ENCODE peak calls at places on chromosomes 7 and 10, in six cellular contexts. One of them, this sample, is unnamed.

GRCh38 chr7:111264111-111264868 is 173.4 kb downstream of the LRRN3 start:
- DNase-seq in uterus: no peak
- DNase-seq in heart left ventricle: no peak
- DNase-seq in body of pancreas: no peak
- DNase-seq in lower leg skin: no peak
- DNase-seq in GM12878: no peak
- DNase-seq in this sample: no peak

GRCh38 chr10:14543048-14543903 is 212.6 kb upstream of the FRMD4A start:
- DNase-seq in uterus: no peak
- DNase-seq in heart left ventricle: peak
- DNase-seq in body of pancreas: peak
- DNase-seq in lower leg skin: no peak
- DNase-seq in GM12878: no peak
- DNase-seq in this sample: no peak

GRCh38 chr10:67618116-67618515 is 77.9 kb downstream of the CTNNA3 start:
- DNase-seq in uterus: no peak
- DNase-seq in heart left ventricle: no peak
- DNase-seq in body of pancreas: no peak
- DNase-seq in lower leg skin: no peak
- DNase-seq in GM12878: no peak
- DNase-seq in this sample: no peak

GRCh38 chr10:122376364-122376961 is 2.0 kb downstream of the PLEKHA1 start:
- DNase-seq in uterus: no peak
- DNase-seq in heart left ventricle: no peak
- DNase-seq in body of pancreas: no peak
- DNase-seq in lower leg skin: no peak
- DNase-seq in GM12878: no peak
- DNase-seq in this sample: no peak

GRCh38 chr7:139246905-139247304 is 15.9 kb downstream of the UBN2 start:
- DNase-seq in uterus: no peak
- DNase-seq in heart left ventricle: no peak
- DNase-seq in body of pancreas: no peak
- DNase-seq in lower leg skin: no peak
- DNase-seq in GM12878: no peak
- DNase-seq in this sample: no peak

GRCh38 chr7:127885843-127886242 is 145.4 kb downstream of the LRRC4 start:
- DNase-seq in uterus: no peak
- DNase-seq in heart left ventricle: peak
- DNase-seq in body of pancreas: peak
- DNase-seq in lower leg skin: no peak
- DNase-seq in GM12878: no peak
- DNase-seq in this sample: no peak

GRCh38 chr10:13684252-13684791 is 97.6 kb downstream of the PRPF18 start:
- DNase-seq in uterus: peak
- DNase-seq in heart left ventricle: peak
- DNase-seq in body of pancreas: peak
- DNase-seq in lower leg skin: peak
- DNase-seq in GM12878: no peak
- DNase-seq in this sample: no peak

GRCh38 chr7:88480901-88481300 is 174.2 kb upstream of the STEAP4 start:
- DNase-seq in uterus: no peak
- DNase-seq in heart left ventricle: no peak
- DNase-seq in body of pancreas: peak
- DNase-seq in lower leg skin: no peak
- DNase-seq in GM12878: no peak
- DNase-seq in this sample: no peak

GRCh38 chr7:66153691-66154090 is 39.0 kb downstream of the CRCP start:
- DNase-seq in uterus: no peak
- DNase-seq in heart left ventricle: no peak
- DNase-seq in body of pancreas: no peak
- DNase-seq in lower leg skin: no peak
- DNase-seq in GM12878: no peak
- DNase-seq in this sample: no peak

GRCh38 chr10:7471720-7472367 is 61.0 kb upstream of the SFMBT2 start:
- DNase-seq in uterus: no peak
- DNase-seq in heart left ventricle: no peak
- DNase-seq in body of pancreas: peak
- DNase-seq in lower leg skin: peak
- DNase-seq in GM12878: peak
- DNase-seq in this sample: peak

GRCh38 chr7:125423444-125424155 is 494.0 kb upstream of the POT1 start:
- DNase-seq in uterus: no peak
- DNase-seq in heart left ventricle: no peak
- DNase-seq in body of pancreas: no peak
- DNase-seq in lower leg skin: no peak
- DNase-seq in GM12878: no peak
- DNase-seq in this sample: no peak

GRCh38 chr7:128841171-128841690 is 11.0 kb downstream of the FLNC start:
- DNase-seq in uterus: no peak
- DNase-seq in heart left ventricle: peak
- DNase-seq in body of pancreas: no peak
- DNase-seq in lower leg skin: no peak
- DNase-seq in GM12878: no peak
- DNase-seq in this sample: no peak

GRCh38 chr7:99106411-99106810 is 37.5 kb downstream of the SMURF1 start:
- DNase-seq in uterus: no peak
- DNase-seq in heart left ventricle: no peak
- DNase-seq in body of pancreas: peak
- DNase-seq in lower leg skin: no peak
- DNase-seq in GM12878: no peak
- DNase-seq in this sample: no peak

GRCh38 chr7:115352375-115352774 is 430.5 kb downstream of the MDFIC start:
- DNase-seq in uterus: no peak
- DNase-seq in heart left ventricle: no peak
- DNase-seq in body of pancreas: no peak
- DNase-seq in lower leg skin: no peak
- DNase-seq in GM12878: no peak
- DNase-seq in this sample: no peak

GRCh38 chr10:72158174-72158573 is 57.6 kb upstream of the ANAPC16 start:
- DNase-seq in uterus: no peak
- DNase-seq in heart left ventricle: no peak
- DNase-seq in body of pancreas: no peak
- DNase-seq in lower leg skin: no peak
- DNase-seq in GM12878: no peak
- DNase-seq in this sample: no peak

GRCh38 chr7:143299840-143300239 is 11.7 kb downstream of the CASP2 start:
- DNase-seq in uterus: no peak
- DNase-seq in heart left ventricle: no peak
- DNase-seq in body of pancreas: peak
- DNase-seq in lower leg skin: no peak
- DNase-seq in GM12878: no peak
- DNase-seq in this sample: no peak

GRCh38 chr7:129144095-129144833 is at the start of gene TSPAN33:
- DNase-seq in uterus: peak
- DNase-seq in heart left ventricle: peak
- DNase-seq in body of pancreas: peak
- DNase-seq in lower leg skin: peak
- DNase-seq in GM12878: no peak
- DNase-seq in this sample: peak

GRCh38 chr7:116167177-116167576 is 43.2 kb upstream of the TES start:
- DNase-seq in uterus: no peak
- DNase-seq in heart left ventricle: no peak
- DNase-seq in body of pancreas: no peak
- DNase-seq in lower leg skin: no peak
- DNase-seq in GM12878: no peak
- DNase-seq in this sample: no peak

GRCh38 chr10:15043674-15044073 is at the start of gene OLAH:
- DNase-seq in uterus: no peak
- DNase-seq in heart left ventricle: no peak
- DNase-seq in body of pancreas: no peak
- DNase-seq in lower leg skin: no peak
- DNase-seq in GM12878: no peak
- DNase-seq in this sample: no peak

GRCh38 chr7:1532456-1533254 is 2.2 kb downstream of the MAFK start:
- DNase-seq in uterus: peak
- DNase-seq in heart left ventricle: peak
- DNase-seq in body of pancreas: peak
- DNase-seq in lower leg skin: peak
- DNase-seq in GM12878: no peak
- DNase-seq in this sample: no peak

GRCh38 chr10:128463991-128464755 is 337.9 kb upstream of the MKI67 start:
- DNase-seq in uterus: peak
- DNase-seq in heart left ventricle: no peak
- DNase-seq in body of pancreas: no peak
- DNase-seq in lower leg skin: peak
- DNase-seq in GM12878: peak
- DNase-seq in this sample: no peak

GRCh38 chr10:81136261-81136660 is 598.6 kb downstream of the SH2D4B start:
- DNase-seq in uterus: no peak
- DNase-seq in heart left ventricle: no peak
- DNase-seq in body of pancreas: no peak
- DNase-seq in lower leg skin: no peak
- DNase-seq in GM12878: no peak
- DNase-seq in this sample: no peak

DNA sequence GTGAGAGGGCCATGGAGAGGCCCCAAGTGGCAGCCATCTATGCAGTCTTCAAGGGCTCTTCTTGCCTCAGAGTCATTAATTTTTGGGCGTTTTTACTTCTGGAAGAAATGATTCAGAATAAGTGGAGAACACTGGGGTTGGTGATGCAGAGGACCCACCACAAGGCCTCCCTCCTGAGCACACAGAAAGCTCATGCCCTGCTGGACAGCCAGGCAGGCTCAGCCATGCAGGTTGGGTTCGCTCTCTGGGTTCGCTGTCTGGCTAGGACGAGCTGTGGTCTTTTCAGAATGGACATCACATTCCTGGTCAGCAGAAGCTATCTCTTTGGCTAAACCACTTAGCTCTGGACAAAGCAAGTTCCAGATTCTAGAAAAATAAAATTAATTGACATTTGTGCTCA is 480.8 kb downstream of the RPS24 start:
- DNase-seq in uterus: no peak
- DNase-seq in heart left ventricle: no peak
- DNase-seq in body of pancreas: no peak
- DNase-seq in lower leg skin: no peak
- DNase-seq in GM12878: no peak
- DNase-seq in this sample: no peak
- TF ChIP-seq POLR2A in uterus: no peak
- TF ChIP-seq POLR2A in heart left ventricle: no peak
- TF ChIP-seq POLR2A in body of pancreas: no peak
- TF ChIP-seq POLR2A in lower leg skin: no peak
- TF ChIP-seq POLR2A in GM12878: no peak
- TF ChIP-seq POLR2A in this sample: no peak

GRCh38 chr10:1037098-1037497 is 11.4 kb upstream of the IDI2 start:
- DNase-seq in uterus: no peak
- DNase-seq in heart left ventricle: no peak
- DNase-seq in body of pancreas: no peak
- DNase-seq in lower leg skin: no peak
- DNase-seq in GM12878: no peak
- DNase-seq in this sample: no peak
- TF ChIP-seq POLR2A in uterus: no peak
- TF ChIP-seq POLR2A in heart left ventricle: no peak
- TF ChIP-seq POLR2A in body of pancreas: no peak
- TF ChIP-seq POLR2A in lower leg skin: no peak
- TF ChIP-seq POLR2A in GM12878: no peak
- TF ChIP-seq POLR2A in this sample: no peak

DNA sequence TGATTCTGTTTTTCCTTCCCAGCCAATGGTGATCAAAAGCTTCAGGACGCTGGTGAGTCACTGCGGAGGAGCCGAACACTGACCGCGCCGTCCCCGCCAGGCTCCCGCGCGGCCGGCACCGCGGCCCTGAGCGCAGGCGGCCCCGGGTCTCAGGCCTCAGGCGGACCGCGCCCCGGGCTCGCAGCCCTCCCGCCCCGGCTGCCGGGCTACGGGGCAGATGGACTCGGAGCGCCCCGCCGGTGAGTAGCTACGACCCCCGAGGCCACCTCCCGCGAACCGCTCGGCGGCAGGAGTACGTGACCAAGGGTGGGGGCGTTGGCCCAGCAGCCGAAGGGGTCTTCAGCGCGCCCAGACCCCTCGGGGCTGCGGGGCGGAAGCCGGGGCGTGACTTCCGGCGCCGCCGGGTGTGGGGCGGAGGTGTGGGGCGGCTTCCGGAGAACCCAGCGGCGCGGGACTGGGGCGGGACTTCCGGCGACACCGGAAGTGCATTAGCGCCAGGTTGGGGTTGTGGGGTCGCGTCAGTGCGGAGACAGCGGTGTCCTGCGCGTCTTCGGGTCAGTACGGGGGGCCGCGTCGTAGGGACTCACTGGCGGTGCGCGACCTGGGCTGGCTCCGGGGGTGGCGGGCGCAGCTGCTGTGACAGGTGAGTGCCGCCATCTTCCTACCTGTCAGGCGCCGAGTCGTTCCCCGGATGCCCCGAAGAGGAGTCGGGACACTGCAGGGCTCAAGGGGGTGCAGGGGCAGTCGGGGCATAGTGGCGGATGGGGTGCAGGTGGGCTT is at the start of gene WDR37:
- DNase-seq in uterus: peak
- DNase-seq in heart left ventricle: peak
- DNase-seq in body of pancreas: peak
- DNase-seq in lower leg skin: peak
- DNase-seq in GM12878: no peak
- DNase-seq in this sample: peak
- TF ChIP-seq POLR2A in uterus: peak
- TF ChIP-seq POLR2A in heart left ventricle: peak
- TF ChIP-seq POLR2A in body of pancreas: peak
- TF ChIP-seq POLR2A in lower leg skin: no peak
- TF ChIP-seq POLR2A in GM12878: peak
- TF ChIP-seq POLR2A in this sample: peak

GRCh38 chr10:110871236-110872084 is at the start of gene PDCD4:
- DNase-seq in uterus: peak
- DNase-seq in heart left ventricle: peak
- DNase-seq in body of pancreas: peak
- DNase-seq in lower leg skin: peak
- DNase-seq in GM12878: peak
- DNase-seq in this sample: peak

GRCh38 chr10:110872145-110872983 is 636 bp downstream of the PDCD4 start:
- DNase-seq in uterus: peak
- DNase-seq in heart left ventricle: peak
- DNase-seq in body of pancreas: peak
- DNase-seq in lower leg skin: peak
- DNase-seq in GM12878: no peak
- DNase-seq in this sample: no peak

GRCh38 chr10:110873951-110874350 is 2.2 kb downstream of the PDCD4 start:
- DNase-seq in uterus: no peak
- DNase-seq in heart left ventricle: no peak
- DNase-seq in body of pancreas: no peak
- DNase-seq in lower leg skin: no peak
- DNase-seq in GM12878: no peak
- DNase-seq in this sample: no peak

GRCh38 chr10:110870823-110871235 is 899 bp upstream of the PDCD4 start:
- DNase-seq in uterus: no peak
- DNase-seq in heart left ventricle: no peak
- DNase-seq in body of pancreas: peak
- DNase-seq in lower leg skin: peak
- DNase-seq in GM12878: no peak
- DNase-seq in this sample: no peak

DNA sequence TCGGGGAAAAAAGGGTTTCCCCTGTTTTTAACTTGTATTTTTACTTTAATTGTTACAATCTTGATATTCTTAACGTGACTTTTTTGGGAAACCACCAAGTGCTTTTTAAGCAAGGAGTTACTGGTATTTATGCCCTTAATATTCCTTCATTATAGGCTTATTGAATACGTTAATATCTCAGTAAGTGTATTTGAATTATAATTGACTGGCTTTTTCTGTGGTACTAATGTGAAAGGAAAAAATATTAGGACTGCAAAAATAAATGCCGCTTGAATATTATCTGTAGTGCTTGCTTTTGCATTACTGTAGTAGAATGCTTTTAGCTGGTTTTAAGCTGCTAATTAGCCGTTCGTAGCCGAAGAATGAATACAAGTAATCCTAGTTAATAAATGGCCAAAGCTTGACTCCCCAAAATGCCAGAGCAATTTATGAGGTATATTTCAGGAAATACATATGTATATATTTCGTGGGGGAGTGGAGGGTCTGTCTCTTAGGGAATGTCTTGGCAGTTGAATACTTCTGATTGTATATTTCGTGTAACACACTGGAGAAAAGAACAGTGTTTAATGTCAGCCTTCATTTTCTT is 1.3 kb downstream of the PDCD4 start:
- DNase-seq in uterus: no peak
- DNase-seq in heart left ventricle: no peak
- DNase-seq in body of pancreas: no peak
- DNase-seq in lower leg skin: no peak
- DNase-seq in GM12878: no peak
- DNase-seq in this sample: no peak
- TF ChIP-seq POLR2A in uterus: no peak
- TF ChIP-seq POLR2A in heart left ventricle: no peak
- TF ChIP-seq POLR2A in body of pancreas: no peak
- TF ChIP-seq POLR2A in lower leg skin: no peak
- TF ChIP-seq POLR2A in GM12878: no peak
- TF ChIP-seq POLR2A in this sample: no peak